ENCODE peak calls at places on chromosomes 11 and 22, in four cellular contexts. B is GM12878, J is HepG2, V is K562. M is an unnamed sample.

GRCh38 chr22:26718905-26719304 is 61.5 kb downstream of the MIAT start:
- DNase-seq in B (no peak), J (no peak), V (no peak), M (no peak)

GRCh38 chr22:19879996-19880785 is 25.5 kb upstream of the GNB1L start:
- DNase-seq in B (no peak), J (peak; percentile 12), V (no peak), M (peak; percentile 10)

GRCh38 chr11:131889760-131890620 is 519.6 kb downstream of the NTM start:
- DNase-seq in B (no peak), J (no peak), V (no peak), M (no peak)

GRCh38 chr11:121881806-121882205 is 234.2 kb downstream of the BLID start:
- DNase-seq in B (no peak), J (no peak), V (no peak), M (no peak)

GRCh38 chr11:131109256-131109655 is 193.0 kb upstream of the SNX19 start:
- DNase-seq in B (no peak), J (no peak), V (no peak), M (no peak)

GRCh38 chr11:34027516-34028406 is 23.8 kb upstream of the CAPRIN1 start:
- DNase-seq in B (no peak), J (peak; percentile 63), V (no peak), M (no peak)

GRCh38 chr11:9060700-9061111 is 30.7 kb downstream of the SCUBE2 start:
- DNase-seq in B (peak; percentile 97), J (peak; percentile 23), V (peak; percentile 47), M (peak; percentile 41)

GRCh38 chr22:48564995-48565394 is 1262.7 kb downstream of the BRD1 start:
- DNase-seq in B (no peak), J (no peak), V (no peak), M (no peak)

GRCh38 chr22:31329453-31330215 is 16.5 kb downstream of the PATZ1 start:
- DNase-seq in B (no peak), J (no peak), V (no peak), M (no peak)

GRCh38 chr11:111528557-111528956 is 12.0 kb upstream of the LAYN start:
- DNase-seq in B (no peak), J (no peak), V (no peak), M (no peak)

GRCh38 chr11:111530091-111530490 is 10.4 kb upstream of the LAYN start:
- DNase-seq in B (no peak), J (no peak), V (no peak), M (no peak)

GRCh38 chr11:111525456-111525855 is 10.9 kb downstream of the HOATZ start:
- DNase-seq in B (no peak), J (no peak), V (no peak), M (no peak)

GRCh38 chr11:111526501-111526900 is 11.9 kb downstream of the HOATZ start:
- DNase-seq in B (no peak), J (no peak), V (no peak), M (no peak)

DNA sequence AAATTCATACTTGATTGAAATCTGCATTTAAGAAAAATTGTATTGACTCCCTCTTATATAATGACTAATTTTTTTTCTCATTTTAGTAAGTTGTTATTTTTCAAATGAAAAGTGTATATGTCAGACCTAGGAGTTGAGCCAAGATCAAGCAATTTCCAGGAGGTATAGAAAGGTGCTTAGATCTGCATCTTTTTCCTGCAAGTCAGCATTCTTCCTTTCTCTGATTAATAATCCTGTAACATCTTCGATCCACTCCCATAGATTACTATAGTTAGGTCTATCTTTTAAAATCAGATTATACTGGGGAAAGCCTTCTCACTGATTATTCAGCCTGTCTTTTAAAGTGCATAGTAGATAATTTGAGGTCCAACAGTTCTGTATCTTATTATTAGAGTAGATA is 12.7 kb downstream of the HOATZ start:
- DNase-seq in B (no peak), J (no peak), V (no peak), M (no peak)
- TF ChIP-seq CTCF in B (no peak), J (no peak), V (no peak), M (no peak)

DNA sequence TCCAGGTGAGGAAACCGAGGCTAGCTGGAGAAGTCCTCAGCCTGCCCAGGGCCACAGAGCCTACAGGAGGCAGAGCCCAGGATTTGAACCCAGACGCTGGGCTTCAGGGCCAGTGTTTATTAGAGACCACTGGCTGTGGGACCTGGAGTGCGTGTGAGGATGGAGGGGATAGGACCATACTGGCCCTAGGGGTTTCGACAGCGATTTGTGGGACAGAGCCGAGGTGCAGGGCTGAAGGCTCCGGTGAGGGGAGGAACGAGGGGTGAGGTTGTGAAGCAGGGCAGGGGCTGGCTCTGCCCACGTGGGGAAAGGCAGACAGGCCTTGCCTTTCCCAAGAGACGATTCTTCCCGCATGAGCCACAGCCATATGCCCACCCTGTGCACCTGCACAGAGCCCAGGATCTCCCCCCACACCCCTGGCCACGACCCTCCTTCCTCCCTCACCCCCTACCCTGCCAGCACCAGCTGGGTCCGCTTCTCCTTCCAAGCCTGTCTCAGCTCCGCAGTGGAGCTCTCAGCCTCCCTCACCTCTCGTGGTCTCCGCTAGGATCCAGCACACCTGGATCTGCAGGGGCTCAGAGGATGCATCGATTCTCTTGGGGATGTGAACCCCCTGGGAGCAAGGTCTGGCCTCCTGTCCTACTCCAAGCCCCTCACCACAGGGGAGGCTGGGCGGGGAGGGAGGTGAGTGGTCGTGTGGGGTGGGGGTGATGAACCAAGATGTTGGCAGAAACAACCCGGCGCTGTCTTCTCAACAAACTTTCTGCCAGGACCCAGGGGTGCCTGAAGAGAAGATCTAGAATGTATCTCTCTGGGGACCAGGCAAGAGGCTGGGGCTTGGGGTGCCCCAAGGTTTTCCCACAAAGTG is 58.4 kb downstream of the RTL6 start:
- DNase-seq in B (no peak), J (no peak), V (no peak), M (no peak)
- TF ChIP-seq CBFB in B (no peak), J (no peak), V (no peak), M (no peak)

GRCh38 chr11:35293034-35293433 is 126.3 kb downstream of the SLC1A2 start:
- DNase-seq in B (no peak), J (no peak), V (no peak), M (no peak)

GRCh38 chr11:35295751-35296150 is 123.6 kb downstream of the SLC1A2 start:
- DNase-seq in B (no peak), J (no peak), V (no peak), M (no peak)

GRCh38 chr11:35302388-35302787 is 117.0 kb downstream of the SLC1A2 start:
- DNase-seq in B (no peak), J (no peak), V (no peak), M (no peak)

GRCh38 chr11:35293699-35294098 is 125.7 kb downstream of the SLC1A2 start:
- DNase-seq in B (no peak), J (no peak), V (no peak), M (no peak)

GRCh38 chr11:35298369-35298768 is 121.0 kb downstream of the SLC1A2 start:
- DNase-seq in B (no peak), J (no peak), V (no peak), M (no peak)
- TF ChIP-seq CTCF in B (no peak), J (no peak), V (no peak), M (no peak)

GRCh38 chr11:133981156-133981555 is 24.4 kb upstream of the IGSF9B start:
- DNase-seq in B (no peak), J (no peak), V (no peak), M (no peak)

GRCh38 chr11:133982151-133982550 is 25.4 kb upstream of the IGSF9B start:
- DNase-seq in B (no peak), J (no peak), V (no peak), M (no peak)

GRCh38 chr11:133977067-133977681 is 20.4 kb upstream of the IGSF9B start:
- DNase-seq in B (peak; percentile 56), J (no peak), V (no peak), M (no peak)

GRCh38 chr11:133980665-133981064 is 23.9 kb upstream of the IGSF9B start:
- DNase-seq in B (no peak), J (no peak), V (no peak), M (no peak)

DNA sequence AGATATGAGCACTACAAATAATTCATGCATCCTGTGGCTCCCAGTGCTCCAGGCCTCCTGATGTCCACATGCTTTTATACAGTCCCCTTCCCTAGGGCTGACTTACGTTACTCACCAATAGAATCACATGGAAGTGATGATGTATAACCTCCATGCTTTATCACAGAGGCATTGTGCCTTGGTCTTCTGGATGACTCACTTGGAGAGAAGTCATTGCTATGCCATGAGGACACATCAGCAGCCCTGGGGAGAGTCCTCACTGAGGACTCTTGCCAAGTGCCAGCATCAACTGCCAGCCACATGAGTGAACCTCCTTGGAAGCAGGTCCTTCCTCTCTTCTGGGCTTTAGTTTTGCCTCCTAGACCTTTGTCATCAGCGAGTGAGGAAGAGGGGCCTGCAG is 22.0 kb upstream of the IGSF9B start:
- DNase-seq in B (no peak), J (no peak), V (no peak), M (no peak)
- TF ChIP-seq CBFB in B (no peak), J (no peak), V (no peak), M (no peak)

DNA sequence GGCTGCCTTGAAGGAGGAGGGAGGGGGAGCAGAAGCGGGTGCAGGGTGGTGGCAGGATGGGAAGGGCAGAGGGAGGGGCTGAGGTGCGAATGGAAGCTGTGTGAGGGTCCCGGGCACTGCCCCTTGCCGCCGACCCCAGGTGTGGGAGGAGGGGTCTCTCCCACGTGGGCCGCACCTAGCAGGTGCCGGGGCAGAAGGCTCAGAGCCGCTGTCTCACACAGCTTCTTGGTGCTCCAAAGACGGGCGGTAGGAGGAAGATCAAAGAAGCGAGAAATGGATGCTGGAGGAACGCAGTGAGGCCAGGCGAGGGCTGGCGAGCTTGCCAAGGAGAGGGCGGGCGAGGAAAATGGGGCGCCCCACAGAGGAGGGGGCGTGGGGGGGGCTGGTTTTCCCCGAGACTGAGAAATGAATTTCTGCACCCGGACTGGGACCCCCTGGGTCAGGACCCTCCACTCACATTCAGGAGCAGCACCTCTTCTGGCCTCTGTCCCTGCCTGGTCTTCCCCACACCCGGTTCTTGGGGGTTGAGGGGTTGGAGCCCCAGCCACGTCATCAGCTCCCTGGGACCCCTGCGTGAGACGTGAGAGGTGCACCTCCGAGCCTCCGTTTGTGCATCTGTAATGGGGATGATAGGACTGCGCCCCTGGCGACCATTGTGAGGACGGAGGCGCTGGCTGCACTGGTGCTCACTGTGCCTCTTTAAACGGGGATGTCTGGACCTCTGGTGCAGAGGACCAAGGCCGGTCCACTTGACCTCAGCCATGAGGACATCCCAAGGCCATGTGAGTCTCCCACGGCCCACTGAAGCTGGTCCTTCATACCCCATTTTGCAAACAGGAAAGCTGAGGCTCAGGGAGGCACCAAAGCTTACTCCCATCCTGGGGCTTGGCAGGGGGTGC is 16.8 kb downstream of the LSP1 start:
- DNase-seq in B (no peak), J (peak; percentile 20), V (peak; percentile 43), M (peak; percentile 26)
- TF ChIP-seq CTCF in B (no peak), J (peak; percentile 54), V (peak; percentile 44), M (no peak)

GRCh38 chr22:49865156-49865555 is 11.5 kb downstream of the ZBED4 start:
- DNase-seq in B (no peak), J (no peak), V (no peak), M (no peak)

GRCh38 chr22:49862408-49862776 is 8.7 kb downstream of the ZBED4 start:
- DNase-seq in B (no peak), J (no peak), V (no peak), M (no peak)

GRCh38 chr22:49866134-49866533 is 12.5 kb downstream of the ZBED4 start:
- DNase-seq in B (no peak), J (no peak), V (no peak), M (no peak)

GRCh38 chr22:49861642-49862407 is 8.2 kb downstream of the ZBED4 start:
- DNase-seq in B (no peak), J (no peak), V (no peak), M (no peak)

GRCh38 chr22:49863936-49864335 is 10.3 kb downstream of the ZBED4 start:
- DNase-seq in B (no peak), J (no peak), V (no peak), M (no peak)
- TF ChIP-seq CBFB in B (no peak), J (no peak), V (no peak), M (no peak)

M was measured in WTC11.